ENCODE peak calls at places on chromosomes 3 and 15, in eight cellular contexts. Z, D, M, A, I, Y, G and P are unnamed samples.

GRCh38 chr3:156158656-156159295 is 38.4 kb downstream of the KCNAB1 start:
- DNase-seq in Z (no peak), D (no peak), M (no peak), A (no peak), I (no peak), Y (no peak), G (no peak), P (no peak)

GRCh38 chr3:184485906-184486305 is 75.7 kb upstream of the EPHB3 start:
- DNase-seq in Z (no peak), D (no peak), M (no peak), A (no peak), I (no peak), Y (no peak), G (no peak), P (no peak)

GRCh38 chr15:74314897-74315438 is 52.5 kb downstream of the CYP11A1 start:
- DNase-seq in Z (no peak), D (no peak), M (no peak), A (peak; percentile 56), I (no peak), Y (no peak), G (no peak), P (no peak)

GRCh38 chr3:99114565-99115291 is 213.2 kb upstream of the DCBLD2 start:
- DNase-seq in Z (no peak), D (no peak), M (no peak), A (no peak), I (no peak), Y (no peak), G (peak; percentile 77), P (peak; percentile 72)

GRCh38 chr3:98777801-98778220 is 14.7 kb downstream of the ST3GAL6 start:
- DNase-seq in Z (peak; percentile 56), D (no peak), M (no peak), A (no peak), I (no peak), Y (no peak), G (peak; percentile 65), P (peak; percentile 40)

GRCh38 chr3:37014620-37015019 is 21.3 kb downstream of the MLH1 start:
- DNase-seq in Z (no peak), D (no peak), M (no peak), A (no peak), I (no peak), Y (no peak), G (no peak), P (no peak)

GRCh38 chr15:28878209-28878608 is 7.6 kb upstream of the APBA2 start:
- DNase-seq in Z (no peak), D (no peak), M (no peak), A (no peak), I (no peak), Y (no peak), G (no peak), P (no peak)

GRCh38 chr3:197854596-197855343 is 63.7 kb downstream of the LRCH3 start:
- DNase-seq in Z (peak; percentile 91), D (no peak), M (no peak), A (no peak), I (peak; percentile 54), Y (no peak), G (peak; percentile 98), P (peak; percentile 3)

GRCh38 chr15:65759441-65759840 is 32.7 kb downstream of the DENND4A start:
- DNase-seq in Z (no peak), D (no peak), M (no peak), A (no peak), I (no peak), Y (no peak), G (no peak), P (no peak)

GRCh38 chr3:194367992-194368841 is 1.3 kb downstream of the LRRC15 start:
- DNase-seq in Z (peak; percentile 34), D (no peak), M (no peak), A (no peak), I (no peak), Y (no peak), G (peak; percentile 25), P (no peak)

GRCh38 chr3:184884359-184885017 is 72.5 kb downstream of the VPS8 start:
- DNase-seq in Z (no peak), D (no peak), M (no peak), A (no peak), I (no peak), Y (no peak), G (no peak), P (no peak)

GRCh38 chr3:111737712-111738097 is 121.4 kb upstream of the PHLDB2 start:
- DNase-seq in Z (peak; percentile 85), D (no peak), M (no peak), A (no peak), I (peak; percentile 88), Y (no peak), G (peak; percentile 90), P (peak; percentile 96)

GRCh38 chr3:152384412-152384811 is 115.7 kb downstream of the MBNL1 start:
- DNase-seq in Z (no peak), D (no peak), M (no peak), A (no peak), I (no peak), Y (no peak), G (no peak), P (no peak)

GRCh38 chr15:46151786-46152185 is 517.0 kb downstream of the SQOR start:
- DNase-seq in Z (no peak), D (no peak), M (no peak), A (no peak), I (no peak), Y (no peak), G (no peak), P (peak; percentile 25)

GRCh38 chr3:17157713-17158112 is 273.0 kb downstream of the PLCL2 start:
- DNase-seq in Z (no peak), D (no peak), M (no peak), A (no peak), I (no peak), Y (no peak), G (peak; percentile 49), P (peak; percentile 64)

GRCh38 chr3:38647217-38647970 is 2.1 kb downstream of the SCN5A start:
- DNase-seq in Z (no peak), D (no peak), M (no peak), A (no peak), I (no peak), Y (no peak), G (no peak), P (no peak)

GRCh38 chr3:52012699-52013098 is 17.0 kb upstream of the RPL29 start:
- DNase-seq in Z (no peak), D (no peak), M (no peak), A (no peak), I (no peak), Y (no peak), G (no peak), P (no peak)

GRCh38 chr15:70433583-70434288 is 329.6 kb downstream of the UACA start:
- DNase-seq in Z (no peak), D (no peak), M (no peak), A (no peak), I (no peak), Y (no peak), G (no peak), P (no peak)

GRCh38 chr15:100861511-100861991 is 18.1 kb upstream of the ALDH1A3 start:
- DNase-seq in Z (no peak), D (peak; percentile 76), M (no peak), A (no peak), I (no peak), Y (peak; percentile 86), G (no peak), P (no peak)

GRCh38 chr3:114157321-114157720 is 21.5 kb downstream of the DRD3 start:
- DNase-seq in Z (no peak), D (no peak), M (no peak), A (no peak), I (no peak), Y (no peak), G (no peak), P (no peak)

GRCh38 chr3:60316121-60316783 is 935.0 kb downstream of the FHIT start:
- DNase-seq in Z (peak; percentile 84), D (no peak), M (no peak), A (no peak), I (no peak), Y (no peak), G (no peak), P (no peak)

GRCh38 chr3:192850501-192850981 is 67.1 kb downstream of the MB21D2 start:
- DNase-seq in Z (no peak), D (peak; percentile 58), M (peak; percentile 88), A (no peak), I (no peak), Y (peak; percentile 16), G (peak; percentile 79), P (peak; percentile 94)

GRCh38 chr3:74463515-74463914 is 150.9 kb downstream of the CNTN3 start:
- DNase-seq in Z (no peak), D (no peak), M (no peak), A (no peak), I (no peak), Y (no peak), G (no peak), P (no peak)

GRCh38 chr15:98740963-98741362 is 92.6 kb downstream of the IGF1R start:
- DNase-seq in Z (no peak), D (no peak), M (no peak), A (no peak), I (no peak), Y (no peak), G (no peak), P (no peak)